ENCODE peak calls at places on chromosomes 13 and 19, in seven cellular contexts. W is stimulated activated CD4-positive, alpha-beta T cell treated with anti-CD3 and anti-CD28 coated beads, Interleukin-12 subunit alpha, Interleukin-12 subunit beta, amount 100 ng/mL, for 24 hours; C is nephron progenitor cell; S is hippocampal formation; V is A549; A is left ventricle myocardium inferior; P is neural progenitor cell. T is an unnamed sample.

GRCh38 chr13:34250151-34250550 is 432.2 kb downstream of the RFC3 start:
- DNase-seq in V (no peak), W (no peak), C (no peak), S (no peak), P (no peak), A (no peak), T (no peak)

GRCh38 chr19:14091885-14092462 is 1.4 kb upstream of the SAMD1 start:
- DNase-seq in V (no peak), W (no peak), C (no peak), A (no peak), S (no peak), P (peak; percentile 47), T (no peak)

GRCh38 chr19:2186071-2186846 is 22.5 kb downstream of the DOT1L start:
- DNase-seq in A (peak; percentile 87), S (no peak), V (no peak), W (no peak), C (no peak), P (peak; percentile 39), T (no peak)

GRCh38 chr13:79745141-79745540 is 264.2 kb downstream of the NDFIP2 start:
- DNase-seq in C (no peak), P (no peak), W (no peak), S (no peak), A (no peak), V (no peak), T (no peak)

GRCh38 chr13:102597029-102598015 is 536 bp downstream of the TPP2 start:
- DNase-seq in A (peak; percentile 16), W (no peak), P (peak; percentile 42), C (peak; percentile 50), V (peak; percentile 1), S (no peak), T (no peak)

GRCh38 chr13:41785402-41786142 is 175.3 kb downstream of the VWA8 start:
- DNase-seq in S (no peak), V (no peak), A (no peak), P (no peak), W (no peak), C (no peak), T (no peak)

GRCh38 chr19:1568320-1569019 is at the start of gene MEX3D:
- DNase-seq in V (peak; percentile 67), A (peak; percentile 81), S (peak; percentile 7), W (peak; percentile 57), C (peak; percentile 87), P (peak; percentile 90), T (no peak)

GRCh38 chr19:32224371-32225244 is 120.8 kb upstream of the ZNF507 start:
- DNase-seq in A (peak; percentile 59), S (no peak), P (peak; percentile 82), V (peak; percentile 71), W (peak; percentile 24), C (peak; percentile 87), T (peak; percentile 42)

GRCh38 chr13:26660761-26661160 is 99.8 kb downstream of the GPR12 start:
- DNase-seq in V (no peak), A (no peak), W (no peak), P (no peak), C (no peak), S (no peak), T (no peak)

GRCh38 chr19:11887618-11888531 is at the start of gene ZNF69:
- DNase-seq in S (peak; percentile 45), C (peak; percentile 94), V (no peak), W (peak; percentile 16), P (peak; percentile 97), A (peak; percentile 93), T (peak; percentile 83)

GRCh38 chr13:36612242-36612641 is 61.6 kb upstream of the SERTM1 start:
- DNase-seq in A (no peak), S (no peak), W (no peak), V (no peak), C (no peak), P (no peak), T (no peak)

GRCh38 chr19:41887711-41888382 is 4.9 kb downstream of the ARHGEF1 start:
- DNase-seq in W (peak; percentile 77), P (no peak), C (peak; percentile 35), S (no peak), V (no peak), A (no peak), T (no peak)

GRCh38 chr19:14061081-14061749 is 661 bp downstream of the PALM3 start:
- DNase-seq in A (no peak), S (no peak), W (no peak), V (no peak), C (no peak), P (no peak), T (no peak)

GRCh38 chr13:110610955-110611595 is 4.3 kb upstream of the NAXD start:
- DNase-seq in P (no peak), V (no peak), S (no peak), W (no peak), A (no peak), C (no peak), T (no peak)

GRCh38 chr13:106873810-106874209 is 305.9 kb upstream of the ARGLU1 start:
- DNase-seq in A (no peak), C (no peak), V (no peak), P (no peak), W (no peak), S (no peak), T (no peak)

GRCh38 chr13:38941353-38941945 is 49.2 kb downstream of the STOML3 start:
- DNase-seq in V (no peak), A (no peak), W (no peak), S (no peak), P (no peak), C (no peak), T (no peak)

GRCh38 chr19:1471514-1472107 is 7.4 kb downstream of the C19orf25 start:
- DNase-seq in C (no peak), A (no peak), S (no peak), V (no peak), W (no peak), P (peak; percentile 49), T (peak; percentile 28)

GRCh38 chr19:18494267-18494607 is 27.6 kb downstream of the ELL start:
- DNase-seq in S (no peak), A (no peak), C (no peak), P (no peak), V (no peak), W (no peak), T (no peak)

GRCh38 chr19:3821857-3822364 is 35.7 kb upstream of the MATK start:
- DNase-seq in S (no peak), A (peak; percentile 66), W (peak; percentile 76), V (peak; percentile 67), C (peak; percentile 87), P (peak; percentile 81), T (no peak)

GRCh38 chr13:42041684-42042035 is 6.8 kb upstream of the DGKH start:
- DNase-seq in A (peak; percentile 50), P (peak; percentile 76), W (no peak), C (peak; percentile 50), S (no peak), V (peak; percentile 72), T (peak; percentile 21)